ENCODE peak calls at places on chromosomes 12 and 14, in seven cellular contexts. S, E, C, P, V, N and W are unnamed samples.

GRCh38 chr12:124919646-124920352 is 5.3 kb upstream of the UBC start:
- DNase-seq in V (no peak), E (no peak), P (no peak), C (no peak), N (peak; percentile 77), S (peak; percentile 82), W (no peak)

GRCh38 chr12:6332459-6332858 is 9.4 kb downstream of the TNFRSF1A start:
- DNase-seq in V (no peak), C (no peak), N (no peak), S (no peak), E (no peak), P (no peak), W (no peak)

GRCh38 chr12:106113446-106114083 is 25.2 kb downstream of the NUAK1 start:
- DNase-seq in C (no peak), N (no peak), E (no peak), V (no peak), S (no peak), P (no peak), W (no peak)

GRCh38 chr14:90649096-90649495 is 167.1 kb downstream of the TTC7B start:
- DNase-seq in C (no peak), S (no peak), V (no peak), P (no peak), E (no peak), N (no peak), W (no peak)

GRCh38 chr12:96652870-96653269 is 163.5 kb downstream of the CFAP54 start:
- DNase-seq in E (no peak), N (no peak), C (no peak), S (no peak), P (no peak), V (no peak), W (no peak)

GRCh38 chr12:71591601-71592000 is 72.0 kb downstream of the ZFC3H1 start:
- DNase-seq in C (no peak), P (no peak), V (no peak), N (peak; percentile 85), S (no peak), E (no peak), W (no peak)

GRCh38 chr12:124874988-124875802 is 11.5 kb upstream of the SCARB1 start:
- DNase-seq in V (peak; percentile 6), C (no peak), N (no peak), S (no peak), P (no peak), E (no peak), W (no peak)

GRCh38 chr12:90102957-90103652 is 394.5 kb upstream of the ATP2B1 start:
- DNase-seq in C (no peak), S (peak; percentile 61), P (no peak), V (no peak), E (no peak), N (no peak), W (no peak)

GRCh38 chr14:97395068-97395467 is 597.9 kb downstream of the VRK1 start:
- DNase-seq in V (no peak), C (no peak), P (no peak), E (no peak), S (no peak), N (no peak), W (no peak)

GRCh38 chr12:67524861-67525499 is 123.6 kb upstream of the DYRK2 start:
- DNase-seq in E (no peak), S (no peak), P (no peak), V (no peak), N (no peak), C (no peak), W (no peak)

GRCh38 chr14:80901260-80901659 is 40.3 kb downstream of the CEP128 start:
- DNase-seq in C (no peak), N (no peak), S (no peak), E (no peak), V (no peak), P (no peak), W (no peak)

DNA sequence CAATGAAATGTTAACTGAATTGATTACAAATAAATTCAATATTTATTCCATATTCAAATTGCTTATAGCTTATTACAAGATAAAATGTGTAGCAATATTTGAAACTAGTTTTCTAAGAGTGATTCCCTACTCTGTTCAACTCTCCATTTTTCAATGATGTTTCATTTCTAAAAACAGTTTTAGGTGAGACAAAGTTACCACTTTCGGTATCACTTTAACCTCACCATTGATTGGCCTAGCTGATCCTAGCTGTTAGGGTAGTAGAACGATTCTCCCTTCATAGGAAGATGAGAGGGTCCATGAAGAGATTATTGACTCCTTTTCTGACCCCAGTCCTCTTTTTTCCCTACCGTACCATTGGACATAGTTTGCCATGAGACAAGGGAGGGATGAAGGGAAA is 373.3 kb downstream of the PRKD1 start:
- DNase-seq in P (no peak), E (no peak), C (no peak), V (no peak), S (no peak), N (no peak), W (no peak)
- H3K4me3 ChIP-seq in P (no peak overlapping the region), E (no peak overlapping the region), C (no peak overlapping the region), V (no peak overlapping the region), S (no peak overlapping the region), N (no peak overlapping the region), W (no peak overlapping the region)

GRCh38 chr14:104441275-104442106 is 138.1 kb upstream of the C14orf180 start:
- DNase-seq in S (no peak), N (peak; percentile 17), V (peak; percentile 13), C (no peak), P (peak; percentile 52), E (peak; percentile 64), W (no peak)
- H3K27ac ChIP-seq in S (no peak overlapping the region), N (no peak overlapping the region), V (no peak overlapping the region), C (no peak overlapping the region), P (no peak overlapping the region), E (no peak overlapping the region), W (no peak overlapping the region)

DNA sequence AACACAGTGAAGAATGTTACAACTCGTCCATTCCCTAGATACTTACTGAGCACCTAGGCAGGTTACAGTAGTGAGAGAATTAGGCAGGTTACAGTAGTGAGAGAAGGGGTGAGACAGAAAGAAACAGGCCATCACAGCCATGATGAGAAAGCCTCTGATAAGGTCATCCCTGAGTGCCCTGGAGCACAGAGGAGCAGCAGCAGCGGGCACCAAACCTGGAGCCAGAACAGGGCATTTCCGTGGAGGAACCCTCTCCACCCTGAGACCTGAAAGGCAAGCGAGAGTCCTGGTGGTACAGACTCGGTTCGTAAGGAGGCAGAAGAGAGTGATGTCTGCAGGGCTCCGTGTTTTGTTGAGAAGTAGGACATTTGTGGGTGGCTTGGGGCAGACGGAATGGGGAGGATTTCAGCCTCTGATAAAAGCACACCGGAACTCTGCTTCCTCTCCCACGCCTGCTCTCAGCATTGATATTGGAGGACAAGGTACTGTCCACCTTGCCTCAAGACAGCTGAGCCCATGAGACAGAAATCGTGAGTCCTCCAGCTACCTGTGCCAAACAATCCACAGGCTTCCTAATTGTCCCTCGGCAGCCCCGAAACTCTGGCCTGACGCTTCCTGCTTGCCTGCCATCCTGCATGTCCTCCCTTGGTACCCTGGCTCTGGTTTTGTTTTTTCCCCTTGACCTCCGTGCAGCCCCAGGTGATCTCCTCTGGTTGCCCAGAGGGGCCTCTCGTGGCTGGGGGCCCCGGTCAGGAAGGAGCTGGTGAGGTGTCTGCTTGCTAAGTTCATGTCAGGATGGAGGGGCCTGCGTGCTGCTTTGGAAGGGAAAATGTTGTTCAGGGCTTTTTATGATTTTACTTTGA is 136.1 kb downstream of the GCH1 start:
- DNase-seq in S (no peak), N (no peak), C (no peak), V (no peak), P (no peak), E (no peak), W (no peak)
- H3K4me3 ChIP-seq in S (no peak overlapping the region), N (no peak overlapping the region), C (no peak overlapping the region), V (no peak overlapping the region), P (no peak overlapping the region), E (no peak overlapping the region), W (no peak overlapping the region)

DNA sequence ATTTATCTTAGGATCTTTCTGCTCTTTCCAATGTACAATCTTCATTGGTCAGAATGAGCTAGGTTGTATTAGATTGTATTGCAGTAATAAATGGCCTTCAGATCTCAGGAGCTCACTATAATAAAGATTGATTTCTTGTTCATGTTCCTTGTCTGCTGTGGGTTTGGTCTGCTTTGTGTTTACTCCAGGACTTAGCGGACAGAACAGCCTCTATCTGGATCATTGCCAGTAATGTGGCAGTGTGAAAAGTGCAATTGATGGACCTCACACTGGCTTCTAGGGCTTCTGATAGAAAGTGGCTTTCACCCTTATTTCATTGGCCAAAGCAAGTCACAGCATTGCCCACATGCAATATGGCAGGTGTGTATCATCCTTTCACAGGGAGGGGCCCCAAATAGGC is 81.2 kb downstream of the BTG1 start:
- DNase-seq in N (no peak), E (no peak), S (no peak), V (no peak), P (no peak), C (no peak), W (no peak)
- H3K27ac ChIP-seq in N (no peak overlapping the region), E (no peak overlapping the region), S (no peak overlapping the region), V (no peak overlapping the region), P (no peak overlapping the region), C (no peak overlapping the region), W (no peak overlapping the region)

DNA sequence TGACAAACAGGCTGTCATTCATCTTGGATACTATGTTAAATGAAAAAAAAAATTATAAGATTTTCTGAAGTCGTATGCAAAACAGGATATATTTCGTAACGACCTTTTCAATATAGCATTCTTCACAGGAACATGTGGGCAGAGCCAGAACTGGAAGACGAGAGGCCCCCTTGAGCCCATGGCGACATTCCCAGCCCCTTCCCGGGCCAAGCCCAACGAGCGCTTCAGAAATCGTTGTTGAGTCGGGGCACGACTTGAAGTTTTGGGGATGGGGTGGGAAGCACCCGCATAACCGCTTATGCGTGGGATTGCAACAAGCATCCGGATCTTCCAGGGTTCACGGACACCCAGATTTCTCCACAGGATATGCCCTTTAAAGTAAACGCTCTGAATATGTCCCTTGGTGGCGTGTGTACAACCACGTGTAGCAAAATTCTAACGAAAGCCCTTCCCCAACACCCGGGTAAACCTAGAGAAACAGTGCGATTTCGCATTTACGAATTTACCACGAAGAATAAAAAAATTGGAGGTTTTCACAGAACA is 735 bp downstream of the C14orf39 start:
- DNase-seq in V (no peak), S (no peak), C (no peak), E (no peak), P (no peak), N (peak; percentile 60), W (no peak)
- H3K4me3 ChIP-seq in V (peak overlapping the region; percentile 7), S (no peak overlapping the region), C (peak overlapping the region; percentile 65), E (no peak overlapping the region), P (peak overlapping the region; percentile 18), N (peak overlapping the region; percentile 76), W (no peak overlapping the region)

DNA sequence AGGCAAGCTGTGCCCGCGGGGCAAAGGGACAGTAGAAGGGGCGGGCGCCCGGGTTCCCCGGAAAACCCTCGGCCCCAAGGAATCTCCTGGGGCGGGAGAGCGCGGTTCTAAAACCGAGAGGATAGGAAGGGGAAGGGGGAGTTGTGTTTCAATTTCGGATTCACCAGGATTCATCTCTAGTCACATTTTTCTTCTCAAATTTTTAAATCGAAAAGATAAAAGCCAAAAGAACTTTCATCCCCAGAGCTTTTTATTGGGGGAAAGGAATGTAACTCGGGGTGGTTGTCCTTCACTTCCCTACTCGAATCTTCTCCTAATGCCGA is 1.4 kb downstream of the BMP4 start:
- DNase-seq in S (no peak), V (no peak), N (no peak), P (no peak), E (no peak), C (no peak), W (no peak)
- H3K27ac ChIP-seq in S (no peak overlapping the region), V (peak overlapping the region; percentile 24), N (no peak overlapping the region), P (peak overlapping the region; percentile 82), E (peak overlapping the region; percentile 89), C (no peak overlapping the region), W (peak overlapping the region; percentile 84)

DNA sequence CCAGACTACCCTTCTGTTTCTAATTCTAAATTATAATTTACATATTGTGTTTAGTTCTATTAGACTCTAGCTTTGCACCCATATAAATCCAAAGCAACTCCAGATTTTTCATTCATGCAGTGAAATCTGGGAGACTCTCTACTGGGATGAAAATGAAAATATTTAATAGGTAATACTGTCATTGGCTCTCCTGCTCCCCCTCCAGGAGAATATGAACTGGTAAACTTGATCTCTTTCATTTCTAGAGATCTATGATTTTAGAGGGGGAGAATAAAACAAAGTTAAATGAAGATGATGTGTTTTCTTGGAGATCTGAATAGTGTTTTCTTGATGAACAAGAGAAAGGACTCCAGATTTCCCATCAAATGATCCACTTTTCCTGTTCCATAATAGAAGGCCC is 104.3 kb upstream of the TMCC3 start:
- DNase-seq in E (no peak), S (no peak), V (no peak), C (no peak), P (no peak), N (no peak), W (no peak)
- H3K4me3 ChIP-seq in E (no peak overlapping the region), S (no peak overlapping the region), V (no peak overlapping the region), C (no peak overlapping the region), P (no peak overlapping the region), N (no peak overlapping the region), W (no peak overlapping the region)